ENCODE peak calls at places on chromosomes 2 and 18, in eight cellular contexts. C is astrocyte, P is gastrocnemius medialis, N is IMR-90, Z is body of pancreas, I is DND-41, Q is PC-3, V is tibial nerve. K is an unnamed sample.

GRCh38 chr2:107062173-107062572 is 176.2 kb upstream of the ST6GAL2 start:
- DNase-seq in C (no peak), P (no peak), N (no peak), Z (no peak), I (no peak), Q (peak), V (no peak), K (no peak)

GRCh38 chr2:9178905-9179571 is 27.6 kb upstream of the ASAP2 start:
- DNase-seq in C (peak), P (peak), N (peak), Z (peak), I (no peak), Q (peak), V (peak), K (peak)

GRCh38 chr2:68157002-68157401 is 686 bp upstream of the PNO1 start:
- DNase-seq in C (no peak), P (no peak), N (peak), Z (no peak), I (no peak), Q (no peak), V (no peak), K (no peak)

GRCh38 chr18:67385455-67385854 is 131.1 kb downstream of the DSEL start:
- DNase-seq in C (peak), P (no peak), N (peak), Z (no peak), I (no peak), Q (no peak), V (no peak), K (no peak)

GRCh38 chr2:177783835-177784448 is 288.6 kb downstream of the PDE11A start:
- DNase-seq in C (peak), P (no peak), N (peak), Z (no peak), I (peak), Q (peak), V (peak), K (peak)

GRCh38 chr2:11102956-11103860 is 52.1 kb upstream of the SLC66A3 start:
- DNase-seq in C (no peak), P (no peak), N (no peak), Z (no peak), I (no peak), Q (no peak), V (no peak), K (no peak)

GRCh38 chr2:217371681-217372297 is 511.9 kb upstream of the TNP1 start:
- DNase-seq in C (peak), P (no peak), N (no peak), Z (peak), I (no peak), Q (no peak), V (no peak), K (no peak)

GRCh38 chr2:64114063-64114911 is 29.9 kb downstream of the PELI1 start:
- DNase-seq in C (peak), P (no peak), N (peak), Z (peak), I (no peak), Q (peak), V (no peak), K (peak)

GRCh38 chr2:25664531-25665307 is 8.7 kb downstream of the DTNB start:
- DNase-seq in C (peak), P (peak), N (peak), Z (peak), I (peak), Q (peak), V (peak), K (no peak)

GRCh38 chr2:145006957-145007672 is 487.2 kb upstream of the ZEB2 start:
- DNase-seq in C (peak), P (peak), N (peak), Z (peak), I (no peak), Q (peak), V (peak), K (peak)

GRCh38 chr2:116820986-116821385 is 993.5 kb upstream of the DDX18 start:
- DNase-seq in C (no peak), P (no peak), N (no peak), Z (no peak), I (no peak), Q (no peak), V (no peak), K (peak)

GRCh38 chr2:116819355-116819754 is 995.1 kb upstream of the DDX18 start:
- DNase-seq in C (no peak), P (no peak), N (no peak), Z (no peak), I (no peak), Q (no peak), V (no peak), K (no peak)
- TF ChIP-seq CTCF in C (no peak), P (no peak), N (no peak), Z (no peak), I (peak), Q (peak), V (no peak), K (no peak)

GRCh38 chr2:101999122-101999789 is 7.5 kb downstream of the IL1R2 start:
- DNase-seq in C (no peak), P (no peak), N (peak), Z (peak), I (no peak), Q (peak), V (no peak), K (peak)
- H3K27ac ChIP-seq in C (no peak), P (no peak), N (no peak), Z (peak), I (no peak), Q (peak), V (no peak), K (no peak)

DNA sequence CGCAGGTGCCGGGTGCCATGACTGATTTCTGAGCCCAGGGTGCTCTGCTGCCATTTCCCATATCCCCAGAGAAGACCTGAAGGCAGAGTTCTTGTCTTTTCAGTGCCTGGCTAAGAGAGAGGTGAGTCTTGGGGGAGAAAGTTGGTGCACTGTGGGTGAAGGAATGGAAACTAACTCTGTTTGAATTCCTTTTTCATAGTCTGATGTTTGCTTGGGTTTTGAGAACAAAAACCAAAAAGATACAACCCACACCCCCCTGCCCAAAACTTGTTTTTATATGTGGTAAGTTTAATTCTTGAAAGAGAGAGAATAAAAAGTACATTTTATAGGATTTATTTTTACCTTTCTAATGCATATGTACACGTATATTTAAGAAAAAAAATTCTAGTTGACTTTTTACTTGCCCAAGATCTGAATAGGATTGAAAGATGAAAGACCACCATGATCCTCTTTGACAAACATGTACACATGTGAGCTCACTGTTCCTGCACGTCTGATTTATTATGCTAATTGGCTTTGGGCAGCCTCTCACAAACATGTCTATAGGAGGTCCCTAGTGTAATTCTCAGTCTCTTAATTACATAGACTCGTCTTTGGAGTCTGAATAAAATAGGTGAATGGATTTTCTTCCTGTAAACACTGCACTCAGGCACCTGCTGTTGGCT is 46.3 kb downstream of the ARL4C start:
- DNase-seq in C (no peak), P (no peak), N (no peak), Z (no peak), I (no peak), Q (no peak), V (no peak), K (no peak)
- TF ChIP-seq CTCF in C (no peak), P (no peak), N (no peak), Z (no peak), I (no peak), Q (no peak), V (no peak), K (no peak)

GRCh38 chr2:156538083-156538504 is 101.9 kb downstream of the GPD2 start:
- DNase-seq in C (peak), P (no peak), N (peak), Z (no peak), I (no peak), Q (no peak), V (no peak), K (no peak)
- H3K27ac ChIP-seq in C (peak), P (no peak), N (no peak), Z (no peak), I (no peak), Q (no peak), V (no peak), K (no peak)

GRCh38 chr2:30476636-30477035 is 29.6 kb downstream of the LCLAT1 start:
- DNase-seq in C (no peak), P (no peak), N (no peak), Z (no peak), I (no peak), Q (no peak), V (no peak), K (no peak)
- TF ChIP-seq CTCF in C (no peak), P (no peak), N (no peak), Z (no peak), I (no peak), Q (no peak), V (no peak), K (no peak)

GRCh38 chr18:32060026-32060425 is 31.6 kb upstream of the RNF138 start:
- DNase-seq in C (no peak), P (no peak), N (no peak), Z (no peak), I (no peak), Q (no peak), V (no peak), K (no peak)

GRCh38 chr18:32056613-32057358 is 34.9 kb upstream of the RNF138 start:
- DNase-seq in C (no peak), P (no peak), N (no peak), Z (no peak), I (no peak), Q (no peak), V (no peak), K (no peak)

DNA sequence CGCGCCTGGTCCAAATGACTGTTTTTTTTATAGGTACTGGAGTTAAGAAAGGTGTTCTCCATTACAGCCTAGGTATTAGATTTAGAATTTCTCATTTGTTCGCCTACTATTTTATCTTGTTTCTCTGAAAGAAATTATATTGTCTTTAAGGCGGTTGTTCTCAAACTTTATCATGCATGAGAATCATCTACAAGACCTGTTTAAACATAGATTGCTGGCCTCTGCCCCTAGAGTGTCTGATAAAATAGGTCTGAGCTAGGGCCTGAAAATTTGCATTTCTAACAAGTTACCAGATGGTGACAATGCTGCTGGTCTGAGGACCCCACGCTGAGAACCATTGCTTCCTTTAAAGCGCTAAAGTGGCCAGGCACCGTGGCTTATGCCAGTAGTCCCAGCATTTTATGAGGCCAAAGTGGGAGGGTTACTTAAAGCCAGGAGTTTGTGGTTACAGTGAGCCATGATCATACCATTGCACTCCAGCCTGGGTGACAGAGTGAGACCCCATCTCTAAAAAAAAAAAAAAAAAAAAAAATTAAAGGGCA is 34.0 kb upstream of the RNF138 start:
- DNase-seq in C (no peak), P (no peak), N (no peak), Z (no peak), I (no peak), Q (no peak), V (no peak), K (no peak)
- H3K27ac ChIP-seq in C (no peak), P (no peak), N (no peak), Z (no peak), I (no peak), Q (no peak), V (no peak), K (no peak)

DNA sequence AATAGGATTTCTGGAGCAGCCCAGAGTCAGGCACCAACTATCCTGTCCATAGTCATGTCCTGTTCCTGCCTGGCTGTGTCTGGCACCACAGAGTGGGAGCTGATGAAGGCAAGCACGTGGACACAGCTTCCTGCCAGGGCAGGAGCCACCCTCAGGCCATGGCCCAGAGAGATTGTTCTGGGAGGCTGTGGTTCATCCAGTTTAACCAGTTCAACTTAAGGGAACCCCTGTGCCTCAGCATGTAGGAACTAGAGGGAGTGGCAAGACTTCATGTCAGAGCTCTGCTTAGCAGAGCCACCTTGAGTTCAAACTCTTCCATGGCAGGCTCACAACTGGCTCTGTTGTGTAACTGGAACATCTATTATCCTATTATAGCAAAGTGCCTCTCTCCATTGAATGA is 73.2 kb upstream of the NCKAP5 start:
- DNase-seq in C (no peak), P (no peak), N (peak), Z (no peak), I (no peak), Q (peak), V (no peak), K (peak)
- TF ChIP-seq CTCF in C (no peak), P (no peak), N (peak), Z (no peak), I (no peak), Q (peak), V (no peak), K (no peak)